ENCODE peak calls at places on chromosome 1, in four cellular contexts. Q is ureter, S is IMR-90, M is foreskin melanocyte. K is an unnamed sample.

GRCh38 chr1:232306269-232306911 is 323.5 kb downstream of the SIPA1L2 start:
- DNase-seq in S (no peak), Q (peak), M (no peak), K (peak)

GRCh38 chr1:7595338-7595737 is 175.8 kb upstream of the VAMP3 start:
- DNase-seq in S (no peak), Q (no peak), M (no peak), K (no peak)

GRCh38 chr1:41289196-41289595 is 47.1 kb upstream of the SCMH1 start:
- DNase-seq in Q (no peak), M (no peak), S (no peak), K (no peak)

GRCh38 chr1:151313501-151313900 is 13.7 kb downstream of the PI4KB start:
- DNase-seq in Q (no peak), M (no peak), S (no peak), K (peak)

GRCh38 chr1:192311281-192311680 is 5.5 kb upstream of the RGS21 start:
- DNase-seq in M (peak), S (peak), Q (no peak), K (peak)

GRCh38 chr1:233673947-233674431 is 60.1 kb downstream of the KCNK1 start:
- DNase-seq in S (peak), Q (no peak), M (no peak), K (no peak)

GRCh38 chr1:98296681-98297080 is 364.8 kb upstream of the SNX7 start:
- DNase-seq in M (no peak), Q (no peak), S (no peak), K (no peak)

GRCh38 chr1:183274836-183275235 is 88.8 kb downstream of the LAMC2 start:
- DNase-seq in Q (no peak), S (no peak), M (no peak), K (no peak)

GRCh38 chr1:217275617-217276398 is 355.1 kb downstream of the GPATCH2 start:
- DNase-seq in Q (no peak), M (no peak), S (peak), K (peak)

GRCh38 chr1:68479501-68479900 is 17.4 kb downstream of the DEPDC1 start:
- DNase-seq in M (no peak), S (no peak), Q (no peak), K (no peak)

K was measured in cardiac fibroblast.